ENCODE peak calls at places on chromosomes 3 and 15, in six cellular contexts. J is small intestine, E is suprapubic skin, S is dorsolateral prefrontal cortex, Y is uterus, O is upper lobe of right lung. U is an unnamed sample.

GRCh38 chr15:99981223-99981647 is 248.0 kb upstream of the LYSMD4 start:
- DNase-seq in S (no peak), E (no peak), J (no peak), Y (no peak), O (no peak), U (no peak)

GRCh38 chr3:126213376-126214044 is 33.1 kb upstream of the ALDH1L1 start:
- DNase-seq in E (no peak), O (no peak), J (no peak), S (no peak), Y (no peak), U (no peak)

GRCh38 chr3:134600166-134600670 is 50.6 kb downstream of the KY start:
- DNase-seq in J (no peak), E (no peak), Y (no peak), S (no peak), O (no peak), U (no peak)

GRCh38 chr3:171979081-171979480 is 60.3 kb upstream of the FNDC3B start:
- DNase-seq in J (no peak), O (no peak), E (no peak), S (no peak), Y (no peak), U (no peak)

GRCh38 chr3:18828637-18829036 is 319.7 kb upstream of the KCNH8 start:
- DNase-seq in Y (no peak), O (no peak), J (no peak), S (no peak), E (no peak), U (no peak)

GRCh38 chr3:128080323-128080898 is 28.2 kb downstream of the SEC61A1 start:
- DNase-seq in S (no peak), O (no peak), E (no peak), Y (no peak), J (no peak), U (no peak)

GRCh38 chr3:13205567-13206143 is 132.4 kb upstream of the IQSEC1 start:
- DNase-seq in S (no peak), O (no peak), E (no peak), J (no peak), Y (no peak), U (no peak)

GRCh38 chr3:188901671-188902331 is 270.0 kb upstream of the TPRG1 start:
- DNase-seq in E (no peak), Y (no peak), S (no peak), J (no peak), O (no peak), U (no peak)

GRCh38 chr3:190718097-190718496 is 144.4 kb downstream of the GMNC start:
- DNase-seq in Y (no peak), J (no peak), O (no peak), E (no peak), S (no peak), U (no peak)

GRCh38 chr3:40191850-40192448 is 117.6 kb upstream of the EIF1B start:
- DNase-seq in O (no peak), E (no peak), J (peak; percentile 64), Y (peak; percentile 26), S (peak; percentile 63), U (peak; percentile 48)

GRCh38 chr15:65824031-65824743 is 32.1 kb upstream of the DENND4A start:
- DNase-seq in J (peak; percentile 72), O (no peak), S (no peak), Y (peak; percentile 48), E (no peak), U (no peak)

GRCh38 chr3:109346770-109347295 is 9.5 kb upstream of the DPPA4 start:
- DNase-seq in E (no peak), J (no peak), O (no peak), Y (no peak), S (no peak), U (no peak)

DNA sequence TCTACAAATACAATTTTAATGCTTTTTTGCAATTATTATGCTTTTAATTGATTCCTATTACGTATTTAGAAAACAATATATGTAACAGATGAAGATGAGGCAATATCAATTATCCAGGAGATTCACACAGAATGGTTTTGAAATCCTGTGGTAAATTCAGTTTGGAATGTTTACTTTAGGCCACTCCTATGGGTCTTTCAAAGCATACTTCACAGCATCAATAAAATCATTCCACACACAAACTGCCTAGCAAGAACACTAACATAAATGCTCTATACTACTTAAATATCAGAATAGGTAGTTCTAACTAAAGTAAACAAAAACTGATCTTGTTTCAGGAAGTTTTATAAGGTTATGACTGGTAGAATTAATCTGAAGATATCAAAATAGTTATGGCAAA is 90.5 kb downstream of the FAM227B start:
- DNase-seq in S (no peak), J (no peak), E (no peak), Y (no peak), O (no peak), U (no peak)
- H3K27ac ChIP-seq in S (no peak overlapping the region), J (no peak overlapping the region), E (no peak overlapping the region), Y (no peak overlapping the region), O (no peak overlapping the region), U (no peak overlapping the region)

DNA sequence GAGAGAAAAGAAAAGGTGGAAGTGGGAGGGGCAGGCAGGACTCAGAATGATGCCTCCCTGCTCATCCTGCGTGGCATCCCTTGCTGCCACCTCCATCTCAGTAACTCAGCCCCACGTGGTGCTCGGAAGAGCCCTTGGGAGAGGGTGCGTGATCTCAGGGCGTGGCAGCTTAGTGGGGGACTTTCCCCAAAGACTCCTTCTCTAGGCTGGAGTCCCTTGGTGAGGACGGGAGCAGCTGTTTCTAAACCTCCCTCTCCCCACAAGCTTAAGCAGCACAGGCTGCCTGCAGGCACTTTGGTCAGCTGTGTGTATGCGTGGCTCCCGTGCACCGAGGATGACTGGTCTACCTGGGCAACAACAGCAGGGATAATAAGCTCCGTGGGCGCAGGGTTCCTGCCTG is 7.4 kb upstream of the ANPEP start:
- DNase-seq in J (no peak), O (peak; percentile 40), Y (no peak), S (no peak), E (no peak), U (no peak)
- H3K27ac ChIP-seq in J (no peak overlapping the region), O (no peak overlapping the region), Y (no peak overlapping the region), S (no peak overlapping the region), E (peak overlapping the region; percentile 76), U (no peak overlapping the region)

DNA sequence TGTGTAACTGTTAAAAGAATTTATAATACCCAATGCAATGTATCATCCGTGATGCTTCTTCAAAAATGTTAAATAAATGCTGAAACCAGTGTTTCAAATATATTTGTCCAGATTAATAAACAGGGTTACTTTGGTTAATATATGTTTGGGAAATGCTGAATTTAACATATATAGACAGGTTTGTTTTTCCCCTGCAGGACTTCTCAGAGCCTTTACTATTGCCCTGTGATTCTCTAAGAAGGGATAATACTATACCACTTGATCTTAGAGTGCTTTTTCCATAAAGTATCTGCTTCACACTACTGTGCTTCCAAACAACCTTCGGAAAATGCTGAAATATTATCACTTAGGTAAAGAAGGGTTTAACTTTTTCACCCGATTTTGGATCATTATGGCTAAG is 128.3 kb downstream of the MDFIC2 start:
- DNase-seq in O (no peak), Y (no peak), S (no peak), J (no peak), E (no peak), U (no peak)
- H3K27ac ChIP-seq in O (no peak overlapping the region), Y (no peak overlapping the region), S (no peak overlapping the region), J (no peak overlapping the region), E (no peak overlapping the region), U (no peak overlapping the region)

GRCh38 chr15:22968356-22968755 is 11.8 kb downstream of the CYFIP1 start:
- DNase-seq in J (no peak), E (peak; percentile 8), O (no peak), Y (no peak), S (peak; percentile 31), U (no peak)
- H3K27ac ChIP-seq in J (no peak overlapping the region), E (no peak overlapping the region), O (no peak overlapping the region), Y (no peak overlapping the region), S (peak overlapping the region; percentile 39), U (no peak overlapping the region)

DNA sequence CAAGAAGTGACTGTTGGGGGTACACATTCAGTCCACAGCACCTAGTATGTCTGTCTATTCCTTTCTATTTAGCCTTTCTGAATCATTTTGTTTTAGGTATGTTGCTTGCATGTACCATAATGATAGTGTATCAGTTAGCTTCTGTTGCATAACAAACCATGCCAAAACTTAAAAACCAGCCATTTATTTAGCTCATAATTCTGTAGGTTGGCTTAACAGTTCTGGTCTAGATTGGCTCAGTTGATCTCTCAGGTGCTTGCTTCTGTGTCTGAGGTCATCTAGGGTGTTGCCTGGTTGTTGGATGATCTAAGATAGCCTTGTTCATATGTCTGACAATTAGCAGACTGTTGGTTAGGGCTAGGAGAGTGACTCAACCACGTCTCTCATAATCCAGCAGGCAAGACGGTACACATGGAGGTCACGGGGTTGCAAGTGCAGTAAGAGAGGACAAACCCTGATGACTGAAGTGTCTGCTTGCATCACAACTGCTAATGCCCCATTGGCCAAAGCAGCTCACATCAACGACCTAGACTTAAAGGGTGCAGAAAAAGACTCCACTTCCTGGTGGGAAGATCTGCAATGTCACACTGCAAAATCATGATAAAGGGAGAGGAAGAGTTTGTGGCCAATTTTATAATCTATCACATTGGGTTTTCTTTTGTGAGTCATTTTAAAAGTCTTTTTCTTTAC is 6.8 kb upstream of the PDCD6IP start:
- DNase-seq in Y (no peak), O (no peak), S (no peak), J (peak; percentile 48), E (no peak), U (no peak)
- H3K27ac ChIP-seq in Y (no peak overlapping the region), O (no peak overlapping the region), S (no peak overlapping the region), J (no peak overlapping the region), E (no peak overlapping the region), U (no peak overlapping the region)

GRCh38 chr3:61808526-61808925 is 247.2 kb downstream of the PTPRG start:
- DNase-seq in E (no peak), J (no peak), O (no peak), S (no peak), Y (peak; percentile 72), U (no peak)
- H3K27ac ChIP-seq in E (peak overlapping the region; percentile 60), J (no peak overlapping the region), O (no peak overlapping the region), S (no peak overlapping the region), Y (peak overlapping the region; percentile 47), U (no peak overlapping the region)

GRCh38 chr3:32880225-32880624 is 62.4 kb downstream of the TRIM71 start:
- DNase-seq in O (no peak), J (no peak), S (no peak), Y (no peak), E (no peak), U (no peak)
- H3K27ac ChIP-seq in O (no peak overlapping the region), J (no peak overlapping the region), S (no peak overlapping the region), Y (no peak overlapping the region), E (no peak overlapping the region), U (no peak overlapping the region)

GRCh38 chr3:196051336-196052076 is 30.4 kb downstream of the TFRC start:
- DNase-seq in O (no peak), J (no peak), S (no peak), Y (no peak), E (no peak), U (no peak)
- H3K27ac ChIP-seq in O (no peak overlapping the region), J (no peak overlapping the region), S (peak overlapping the region; percentile 61), Y (no peak overlapping the region), E (no peak overlapping the region), U (peak overlapping the region; percentile 32)

GRCh38 chr3:36842275-36842674 is 77.9 kb upstream of the DCLK3 start:
- DNase-seq in S (no peak), E (no peak), O (no peak), J (peak; percentile 8), Y (no peak), U (no peak)
- H3K27ac ChIP-seq in S (no peak overlapping the region), E (no peak overlapping the region), O (no peak overlapping the region), J (no peak overlapping the region), Y (no peak overlapping the region), U (no peak overlapping the region)